ENCODE peak calls at places on chromosomes 13 and 19, in seven cellular contexts. A, G, V, J, B, E and N are unnamed samples. For H3K4me1, the result is how much of the 10 kb centered on the place peaks cover.

GRCh38 chr19:18660051-18660910 is 23.2 kb upstream of the CRTC1 start:
- DNase-seq in V (peak), B (peak), G (peak), A (no peak), J (no peak), E (peak), N (peak)

GRCh38 chr13:102191951-102192461 is 209.8 kb downstream of the FGF14 start:
- DNase-seq in G (no peak), A (no peak), E (no peak), B (no peak), J (no peak), V (no peak), N (no peak)

GRCh38 chr13:46211116-46211515 is 612 bp upstream of the LRRC63 start:
- DNase-seq in G (no peak), J (no peak), B (no peak), V (no peak), A (no peak), E (peak), N (no peak)

GRCh38 chr13:99501135-99501951 is at the start of gene TM9SF2:
- DNase-seq in V (peak), B (peak), J (peak), A (peak), G (peak), E (peak), N (peak)

GRCh38 chr13:83350569-83350968 is 531.7 kb downstream of the SLITRK1 start:
- DNase-seq in J (no peak), V (no peak), B (no peak), G (no peak), A (no peak), E (no peak), N (no peak)

GRCh38 chr13:109782066-109782822 is 4.1 kb downstream of the IRS2 start:
- DNase-seq in J (no peak), G (no peak), A (no peak), B (no peak), E (no peak), V (no peak), N (no peak)

GRCh38 chr13:75685239-75685697 is 49.1 kb downstream of the LMO7 start:
- DNase-seq in A (no peak), G (no peak), B (no peak), E (no peak), J (no peak), V (no peak), N (no peak)

GRCh38 chr19:37907735-37908066 is 693 bp downstream of the SIPA1L3 start:
- DNase-seq in G (no peak), A (no peak), J (no peak), V (no peak), B (no peak), E (no peak), N (no peak)

GRCh38 chr13:61664821-61665705 is 249.4 kb upstream of the PCDH20 start:
- DNase-seq in J (no peak), V (no peak), G (no peak), A (no peak), B (no peak), E (no peak), N (no peak)

GRCh38 chr13:110759710-110760109 is 46.2 kb downstream of the ING1 start:
- DNase-seq in J (no peak), E (no peak), A (no peak), G (no peak), V (no peak), B (no peak), N (no peak)

GRCh38 chr13:112655898-112656297 is 33.9 kb upstream of the ATP11A start:
- DNase-seq in E (no peak), G (no peak), A (no peak), B (no peak), V (no peak), J (peak), N (no peak)

GRCh38 chr13:24764276-24764630 is 284 bp downstream of the RNF17 start:
- DNase-seq in B (no peak), A (no peak), E (no peak), J (no peak), G (no peak), V (no peak), N (no peak)

GRCh38 chr19:19388568-19389555 is 16.6 kb upstream of the GATAD2A start:
- DNase-seq in J (no peak), E (peak), V (no peak), B (no peak), A (no peak), G (no peak), N (no peak)

GRCh38 chr19:31537136-31537535 is 187.9 kb upstream of the TSHZ3 start:
- DNase-seq in A (no peak), B (no peak), J (no peak), G (no peak), V (no peak), E (no peak), N (no peak)

GRCh38 chr13:50130686-50131051 is 115.4 kb downstream of the KCNRG start:
- DNase-seq in B (peak), G (no peak), J (no peak), E (no peak), A (no peak), V (peak), N (no peak)

GRCh38 chr19:15696654-15697194 is 23.8 kb downstream of the CYP4F12 start:
- DNase-seq in E (no peak), A (no peak), G (no peak), J (no peak), V (no peak), B (no peak), N (no peak)

GRCh38 chr13:106246817-106247216 is 288.6 kb downstream of the EFNB2 start:
- DNase-seq in J (no peak), E (no peak), A (no peak), G (no peak), B (no peak), V (no peak), N (no peak)

GRCh38 chr19:14381689-14382474 is 638 bp downstream of the ADGRE5 start:
- DNase-seq in V (peak), G (peak), J (no peak), A (peak), B (peak), E (peak), N (peak)
- TF ChIP-seq POLR2A in V (no peak), G (no peak), J (no peak), A (peak), B (peak), E (peak), N (peak)

GRCh38 chr19:17353386-17353785 is 16.0 kb downstream of the GTPBP3 start:
- DNase-seq in J (no peak), V (no peak), G (no peak), E (no peak), A (no peak), B (no peak), N (no peak)

GRCh38 chr19:17352608-17353280 is 15.4 kb downstream of the GTPBP3 start:
- DNase-seq in G (no peak), A (no peak), B (no peak), V (no peak), E (no peak), J (no peak), N (no peak)

GRCh38 chr19:17348700-17349099 is 11.3 kb downstream of the GTPBP3 start:
- DNase-seq in E (no peak), V (peak), G (peak), J (no peak), B (no peak), A (no peak), N (no peak)

GRCh38 chr19:17347877-17348276 is 10.5 kb downstream of the GTPBP3 start:
- DNase-seq in B (no peak), A (no peak), E (no peak), J (no peak), V (no peak), G (no peak), N (no peak)

DNA sequence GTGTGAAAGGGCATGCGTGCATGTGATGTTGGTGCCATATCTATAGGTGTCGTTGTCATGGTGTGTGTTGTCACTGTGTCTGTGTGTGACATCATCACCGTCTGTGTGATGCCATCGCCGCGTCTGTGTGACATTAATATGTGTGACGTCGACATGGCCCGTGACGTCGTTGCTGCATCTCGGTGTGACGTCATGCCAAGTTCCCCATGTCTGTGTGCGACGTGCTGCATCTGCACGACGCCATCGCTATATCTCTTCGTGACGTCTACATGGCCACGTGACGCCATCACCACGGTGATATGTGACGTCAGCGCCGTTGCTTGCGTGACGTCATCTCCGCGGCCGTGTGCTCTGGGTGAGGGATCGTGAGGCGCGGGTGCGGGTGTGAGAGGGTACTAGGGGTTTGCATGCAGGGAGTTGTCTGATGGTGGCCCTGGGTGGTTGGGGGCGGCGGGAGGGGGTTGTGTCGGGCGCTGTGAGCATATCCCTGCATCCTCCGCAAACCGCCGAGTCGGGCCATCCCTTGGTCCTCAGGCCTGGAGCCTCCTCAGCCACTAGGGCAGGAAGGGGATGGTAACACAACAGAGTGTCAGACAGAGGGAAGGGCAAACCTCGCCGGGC is 14.6 kb downstream of the GTPBP3 start:
- DNase-seq in G (no peak), A (no peak), J (no peak), V (no peak), E (no peak), B (no peak), N (no peak)
- H3K4me1 ChIP-seq in G (under half), A (under half), J (under half), V (under half), E (under half), B (under half), N (under half)

GRCh38 chr13:29594310-29594709 is 1.2 kb downstream of the SLC7A1 start:
- DNase-seq in E (peak), B (peak), V (no peak), A (peak), G (peak), J (no peak), N (no peak)

GRCh38 chr13:29596064-29596418 is 553 bp upstream of the SLC7A1 start:
- DNase-seq in J (no peak), G (no peak), V (no peak), B (no peak), E (no peak), A (no peak), N (no peak)

GRCh38 chr13:29597246-29597645 is 1.8 kb upstream of the SLC7A1 start:
- DNase-seq in B (no peak), J (no peak), G (no peak), V (no peak), E (no peak), A (no peak), N (no peak)

GRCh38 chr13:29594710-29595379 is 643 bp downstream of the SLC7A1 start:
- DNase-seq in B (peak), G (peak), J (no peak), A (peak), V (peak), E (peak), N (no peak)

GRCh38 chr13:29595380-29596063 is at the start of gene SLC7A1:
- DNase-seq in B (peak), G (peak), A (peak), J (peak), V (peak), E (peak), N (peak)
- TF ChIP-seq POLR2A in B (no peak), G (peak), A (no peak), J (no peak), V (no peak), E (no peak), N (peak)

DNA sequence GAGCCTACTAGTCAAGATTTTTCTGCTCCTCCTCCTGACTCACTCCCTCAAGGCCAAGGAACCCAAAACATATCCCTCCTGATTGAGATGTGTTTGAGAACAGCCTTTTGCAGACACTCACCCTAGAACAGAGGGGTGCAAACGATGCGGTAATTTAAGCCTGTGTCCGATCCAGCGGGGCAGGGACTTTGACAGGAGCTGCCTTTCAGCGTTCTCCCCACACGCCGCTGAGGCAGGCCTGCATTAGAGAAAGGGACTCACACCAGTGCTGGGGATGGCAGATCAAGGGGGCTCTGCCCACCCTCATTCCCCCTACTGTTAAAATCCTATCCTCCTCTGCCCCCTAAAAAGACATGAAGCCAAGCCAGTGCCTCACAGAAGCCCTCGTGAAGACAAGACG is 70.5 kb downstream of the CCDC70 start:
- DNase-seq in A (no peak), E (no peak), J (no peak), B (no peak), G (no peak), V (no peak), N (no peak)
- H3K4me1 ChIP-seq in A (under half), E (under half), J (under half), B (under half), G (under half), V (under half), N (under half)

DNA sequence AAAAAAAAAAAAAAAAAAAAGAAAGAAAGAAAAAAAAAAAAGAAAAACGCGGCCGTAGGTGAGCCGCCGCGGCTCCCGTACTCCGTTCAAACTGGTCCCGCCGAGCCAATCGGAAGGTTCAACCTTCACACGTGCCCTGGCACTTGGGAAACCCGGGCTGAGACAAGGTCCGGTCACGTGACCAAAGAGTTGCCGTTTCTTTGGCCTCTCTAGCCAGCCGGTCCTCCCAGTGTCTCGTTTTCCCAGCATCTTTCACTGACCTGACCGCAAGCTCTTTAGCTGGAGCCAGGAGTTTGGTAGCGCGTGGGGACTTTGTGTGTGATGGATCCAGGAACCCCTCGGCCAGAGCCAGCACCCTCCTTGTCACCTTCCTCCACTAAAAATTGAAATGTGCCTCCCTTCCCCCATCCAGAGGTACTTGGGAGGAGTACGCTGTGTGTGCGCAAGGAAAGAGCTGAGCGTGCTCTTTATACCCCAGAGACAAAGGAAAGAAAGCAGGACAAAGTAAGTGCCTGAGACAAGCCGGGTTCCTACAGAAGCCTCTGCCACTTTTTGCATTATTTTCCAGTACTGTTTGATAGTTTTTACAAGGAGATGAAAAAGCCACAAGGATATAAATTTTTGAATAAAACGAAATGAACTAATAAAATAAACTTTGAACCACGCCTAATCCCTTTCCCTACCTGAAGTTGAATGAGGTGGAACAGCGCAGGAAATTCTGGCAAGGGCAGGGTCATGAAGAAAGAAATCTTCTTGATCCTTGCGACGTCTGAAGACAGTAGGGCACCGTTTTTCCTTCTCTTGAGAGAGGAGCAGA is 958 bp downstream of the TNPO2 start:
- DNase-seq in E (peak), B (peak), G (peak), V (peak), J (peak), A (peak), N (peak)
- TF ChIP-seq POLR2A in E (peak), B (peak), G (peak), V (no peak), J (no peak), A (no peak), N (peak)

DNA sequence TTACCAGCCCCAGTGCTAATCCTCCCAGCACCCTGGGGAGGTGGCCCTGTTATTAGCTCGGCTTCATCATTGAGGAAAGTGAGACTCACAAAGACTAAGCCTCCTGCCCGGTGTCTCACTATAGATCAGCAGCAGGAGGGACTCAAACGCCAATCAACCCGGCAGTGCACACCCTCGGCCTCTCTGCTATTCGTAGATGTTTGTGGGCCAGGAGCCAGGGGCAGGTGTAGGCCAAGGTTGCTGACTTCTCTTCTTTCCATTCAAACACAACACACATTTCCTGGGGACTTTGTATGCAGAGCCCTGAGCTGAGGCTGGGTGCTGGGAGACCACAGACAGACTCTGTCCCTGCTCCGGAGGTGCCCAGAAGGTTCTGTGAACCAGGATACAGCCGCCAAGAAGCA is 9.4 kb upstream of the SBK3 start:
- DNase-seq in G (no peak), J (no peak), E (peak), A (no peak), B (no peak), V (no peak), N (no peak)
- H3K4me1 ChIP-seq in G (under half), J (under half), E (under half), A (under half), B (under half), V (under half), N (under half)

DNA sequence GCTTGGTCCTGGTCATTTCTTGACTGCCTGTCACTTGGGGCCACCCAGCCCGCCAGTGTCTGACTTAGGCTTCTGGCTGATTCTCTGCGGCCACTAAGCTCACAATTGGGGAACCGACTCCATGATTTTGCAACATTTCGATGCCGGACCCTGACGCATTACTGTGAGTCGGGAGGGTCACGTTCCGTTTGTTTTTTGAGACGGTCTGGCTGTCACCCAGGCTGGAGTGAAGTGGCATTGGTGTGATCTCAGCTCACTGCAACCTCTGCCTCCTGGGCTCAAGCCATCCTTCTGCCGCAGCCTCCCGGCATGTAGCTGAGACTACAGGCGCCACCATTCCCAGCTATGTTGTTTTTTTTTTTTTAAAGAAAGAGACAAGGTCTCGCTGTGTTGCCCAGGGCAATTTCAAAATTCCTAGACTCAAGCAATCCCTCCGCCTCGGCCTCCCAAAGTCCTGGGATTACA is 3.2 kb upstream of the ADAT3 start:
- DNase-seq in A (no peak), E (no peak), B (peak), J (no peak), G (peak), V (peak), N (peak)
- TF ChIP-seq POLR2A in A (no peak), E (no peak), B (no peak), J (no peak), G (no peak), V (no peak), N (no peak)

GRCh38 chr19:39140195-39140516 is 14.6 kb downstream of the PAK4 start:
- DNase-seq in E (no peak), A (no peak), G (no peak), B (no peak), V (no peak), J (no peak), N (no peak)

GRCh38 chr19:39141929-39142328 is 16.3 kb downstream of the PAK4 start:
- DNase-seq in E (no peak), G (no peak), B (no peak), A (no peak), V (no peak), J (no peak), N (no peak)

GRCh38 chr19:39139305-39140194 is 14.0 kb downstream of the PAK4 start:
- DNase-seq in G (no peak), E (no peak), A (no peak), B (no peak), V (no peak), J (no peak), N (no peak)

GRCh38 chr19:39142655-39143054 is 17.1 kb downstream of the PAK4 start:
- DNase-seq in J (no peak), G (no peak), B (no peak), A (no peak), E (no peak), V (no peak), N (no peak)

DNA sequence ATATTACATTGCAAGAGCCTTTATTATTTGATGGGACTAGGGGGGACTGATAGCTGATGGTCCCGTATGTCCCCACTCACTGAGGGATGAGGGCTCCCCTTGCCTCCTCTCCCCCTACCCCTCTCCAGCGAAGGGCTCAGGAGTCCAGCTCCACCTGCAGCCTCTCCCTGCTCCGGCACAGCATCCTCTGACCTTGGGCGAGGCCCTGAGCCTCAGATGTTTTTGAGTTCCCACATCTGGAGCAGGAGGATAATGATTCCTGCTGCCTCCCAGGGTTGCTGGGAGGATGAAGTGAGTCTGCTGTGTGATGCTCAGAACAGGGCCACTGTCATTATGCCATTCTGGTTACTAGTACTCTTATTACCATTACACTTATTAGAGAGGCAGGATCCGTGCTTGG is 15.0 kb downstream of the PAK4 start:
- DNase-seq in B (no peak), G (no peak), A (no peak), J (no peak), E (no peak), V (no peak), N (no peak)
- H3K4me1 ChIP-seq in B (half or more), G (under half), A (half or more), J (under half), E (under half), V (under half), N (under half)

GRCh38 chr19:50147462-50148423 is 15.3 kb downstream of the IZUMO2 start:
- DNase-seq in E (peak), B (peak), G (peak), A (peak), V (peak), J (peak), N (peak)
- TF ChIP-seq POLR2A in E (no peak), B (no peak), G (no peak), A (no peak), V (peak), J (no peak), N (peak)

GRCh38 chr19:40803170-40803856 is 4.3 kb downstream of the EGLN2 start:
- DNase-seq in A (no peak), E (no peak), J (no peak), V (no peak), B (no peak), G (no peak), N (no peak)
- H3K4me1 ChIP-seq in A (half or more), E (under half), J (half or more), V (half or more), B (half or more), G (half or more), N (half or more)